ENCODE peak calls at places on chromosomes 12 and 14, in nine cellular contexts. N is stimulated activated CD4-positive, alpha-beta T cell treated with anti-CD3 and anti-CD28 coated beads, Interleukin-1b, Interleukin-23, amount 100 ng/mL, for 24 hours; M is NCI-H1417 treated with DMSO at 0.1 percent for 48 hours; A is SJSA1; I is H4; Z is CD8-positive, alpha-beta T cell; L is GM10248; E is progenitor cell of endocrine pancreas; Q is BJ. U is an unnamed sample.

GRCh38 chr14:74973003-74973614 is 17.7 kb upstream of the PGF start:
- DNase-seq in N (no peak), M (no peak), A (no peak), I (no peak), Z (no peak), L (no peak), E (no peak), Q (no peak), U (no peak)

GRCh38 chr12:79689477-79690155 is 1.1 kb downstream of the PAWR start:
- DNase-seq in N (no peak), M (no peak), A (peak; percentile 54), I (peak; percentile 53), Z (no peak), L (peak; percentile 54), E (peak; percentile 34), Q (no peak), U (no peak)

GRCh38 chr12:133234971-133235370 is 706 bp downstream of the ANHX start:
- DNase-seq in N (no peak), M (no peak), A (no peak), I (no peak), Z (no peak), L (no peak), E (no peak), Q (no peak), U (no peak)

GRCh38 chr12:84069699-84070098 is 842.9 kb downstream of the SLC6A15 start:
- DNase-seq in N (no peak), M (no peak), A (no peak), I (no peak), Z (no peak), L (no peak), E (no peak), Q (peak; percentile 78), U (no peak)

GRCh38 chr12:53217930-53218307 is 10.9 kb upstream of the ITGB7 start:
- DNase-seq in N (no peak), M (no peak), A (no peak), I (no peak), Z (no peak), L (no peak), E (no peak), Q (no peak), U (no peak)

GRCh38 chr14:23079716-23080115 is 15.2 kb downstream of the ACIN1 start:
- DNase-seq in N (no peak), M (no peak), A (no peak), I (no peak), Z (no peak), L (no peak), E (no peak), Q (no peak), U (no peak)

GRCh38 chr12:57462307-57463253 is 3.0 kb downstream of the GLI1 start:
- DNase-seq in N (peak; percentile 86), M (peak; percentile 88), A (no peak), I (peak; percentile 91), Z (peak; percentile 78), L (peak; percentile 94), E (peak; percentile 89), Q (peak; percentile 37), U (peak; percentile 84)

GRCh38 chr12:92304335-92305066 is 158.9 kb upstream of the BTG1 start:
- DNase-seq in N (no peak), M (no peak), A (no peak), I (no peak), Z (no peak), L (no peak), E (no peak), Q (no peak), U (no peak)

GRCh38 chr12:6958609-6959375 is 7.6 kb downstream of the PTPN6 start:
- DNase-seq in N (no peak), M (no peak), A (no peak), I (no peak), Z (no peak), L (peak; percentile 78), E (no peak), Q (no peak), U (peak; percentile 68)

GRCh38 chr12:68559984-68560822 is 50.5 kb upstream of the RAP1B start:
- DNase-seq in N (no peak), M (no peak), A (no peak), I (no peak), Z (no peak), L (no peak), E (no peak), Q (no peak), U (no peak)

GRCh38 chr12:90940872-90941499 is 14.0 kb downstream of the CCER1 start:
- DNase-seq in N (no peak), M (peak; percentile 20), A (no peak), I (peak; percentile 48), Z (no peak), L (peak; percentile 10), E (no peak), Q (no peak), U (no peak)

GRCh38 chr14:97158102-97158501 is 360.9 kb downstream of the VRK1 start:
- DNase-seq in N (no peak), M (no peak), A (no peak), I (no peak), Z (no peak), L (no peak), E (no peak), Q (no peak), U (no peak)

GRCh38 chr12:104219361-104219892 is 3.8 kb downstream of the TXNRD1 start:
- DNase-seq in N (no peak), M (no peak), A (peak; percentile 96), I (peak; percentile 99), Z (no peak), L (no peak), E (no peak), Q (peak; percentile 98), U (no peak)

GRCh38 chr12:12902036-12902435 is 10.7 kb downstream of the GPRC5A start:
- DNase-seq in N (no peak), M (no peak), A (peak; percentile 22), I (no peak), Z (no peak), L (no peak), E (no peak), Q (no peak), U (no peak)

GRCh38 chr12:91871751-91872150 is 273.9 kb downstream of the BTG1 start:
- DNase-seq in N (no peak), M (no peak), A (no peak), I (no peak), Z (no peak), L (no peak), E (no peak), Q (no peak), U (no peak)

GRCh38 chr14:90091393-90091792 is 29.6 kb downstream of the KCNK13 start:
- DNase-seq in N (no peak), M (no peak), A (no peak), I (peak; percentile 10), Z (no peak), L (no peak), E (no peak), Q (no peak), U (no peak)

GRCh38 chr12:644818-645552 is 18.3 kb downstream of the NINJ2 start:
- DNase-seq in N (no peak), M (no peak), A (no peak), I (no peak), Z (no peak), L (no peak), E (no peak), Q (no peak), U (no peak)

GRCh38 chr12:102539651-102540553 is 59.5 kb upstream of the IGF1 start:
- DNase-seq in N (no peak), M (no peak), A (peak; percentile 97), I (peak; percentile 33), Z (no peak), L (no peak), E (no peak), Q (peak; percentile 80), U (no peak)

GRCh38 chr14:72603639-72604038 is 290.3 kb downstream of the DPF3 start:
- DNase-seq in N (no peak), M (no peak), A (no peak), I (no peak), Z (no peak), L (no peak), E (no peak), Q (no peak), U (no peak)

GRCh38 chr14:103543140-103543539 is 14.1 kb downstream of the TRMT61A start:
- DNase-seq in N (no peak), M (no peak), A (no peak), I (no peak), Z (no peak), L (no peak), E (no peak), Q (no peak), U (no peak)

GRCh38 chr12:55058082-55058481 is 38.3 kb downstream of the NEUROD4 start:
- DNase-seq in N (no peak), M (no peak), A (no peak), I (no peak), Z (no peak), L (no peak), E (no peak), Q (no peak), U (no peak)

GRCh38 chr12:55729592-55730446 is 1.0 kb upstream of the CD63 start:
- DNase-seq in N (no peak), M (no peak), A (peak; percentile 79), I (peak; percentile 93), Z (no peak), L (peak; percentile 81), E (peak; percentile 32), Q (no peak), U (peak; percentile 43)

GRCh38 chr12:117912756-117913155 is 56.0 kb downstream of the KSR2 start:
- DNase-seq in N (no peak), M (no peak), A (no peak), I (no peak), Z (no peak), L (no peak), E (no peak), Q (no peak), U (no peak)

GRCh38 chr14:99241314-99242035 is 30.5 kb downstream of the BCL11B start:
- DNase-seq in N (no peak), M (no peak), A (no peak), I (no peak), Z (no peak), L (no peak), E (no peak), Q (no peak), U (no peak)

GRCh38 chr12:3004655-3005565 is 45.7 kb downstream of the TEAD4 start:
- DNase-seq in N (no peak), M (no peak), A (no peak), I (no peak), Z (no peak), L (no peak), E (no peak), Q (no peak), U (no peak)

GRCh38 chr12:82510386-82510785 is 152.1 kb downstream of the METTL25 start:
- DNase-seq in N (no peak), M (no peak), A (no peak), I (no peak), Z (no peak), L (no peak), E (no peak), Q (no peak), U (no peak)

GRCh38 chr14:39302124-39302810 is 68.6 kb downstream of the MIA2 start:
- DNase-seq in N (no peak), M (no peak), A (no peak), I (no peak), Z (no peak), L (no peak), E (no peak), Q (no peak), U (no peak)

GRCh38 chr12:108854055-108854452 is 3.3 kb downstream of the SSH1 start:
- DNase-seq in N (no peak), M (no peak), A (no peak), I (peak; percentile 63), Z (no peak), L (no peak), E (no peak), Q (peak; percentile 60), U (no peak)

GRCh38 chr12:56629459-56630179 is 507 bp downstream of the BAZ2A start:
- DNase-seq in N (no peak), M (no peak), A (no peak), I (no peak), Z (no peak), L (peak; percentile 58), E (peak; percentile 15), Q (no peak), U (no peak)

GRCh38 chr14:36996133-36996856 is 176.1 kb downstream of the SLC25A21 start:
- DNase-seq in N (no peak), M (no peak), A (peak; percentile 84), I (peak; percentile 35), Z (no peak), L (no peak), E (no peak), Q (peak; percentile 7), U (no peak)

GRCh38 chr12:56362130-56363059 is at the start of gene APOF:
- DNase-seq in N (no peak), M (no peak), A (no peak), I (no peak), Z (no peak), L (no peak), E (no peak), Q (no peak), U (no peak)

U was measured in activated T-helper 2 cell treated with anti-CD3 and anti-CD28 coated beads, Interferon-gamma antibody, Interleukin-2, Interleukin-4, amounts not matched to agents 10 μg/mL and 5 μg/mL and 100 μg/mL, durations not matched to agents 14 hours and 24 hours and 36 hours.